ENCODE peak calls at places on chromosomes 2 and 18, in ten cellular contexts. One of them, this sample, is unnamed.

GRCh38 chr18:22703883-22704626 is 229.1 kb upstream of the RBBP8 start:
- DNase-seq in progenitor cell of endocrine pancreas: no peak
- DNase-seq in astrocyte of the spinal cord: peak; percentile 60
- DNase-seq in colonic mucosa: peak; percentile 38
- DNase-seq in AG04449: no peak
- DNase-seq in lower leg skin: no peak
- DNase-seq in GM12865: peak; percentile 56
- DNase-seq in fibroblast of mammary gland: peak; percentile 70
- DNase-seq in endothelial cell: no peak
- DNase-seq in GM06990: no peak
- DNase-seq in this sample: no peak

GRCh38 chr2:105787376-105788318 is 42.9 kb downstream of the NCK2 start:
- DNase-seq in progenitor cell of endocrine pancreas: no peak
- DNase-seq in endothelial cell: no peak
- DNase-seq in astrocyte of the spinal cord: no peak
- DNase-seq in fibroblast of mammary gland: peak; percentile 34
- DNase-seq in lower leg skin: no peak
- DNase-seq in GM06990: no peak
- DNase-seq in colonic mucosa: peak; percentile 50
- DNase-seq in GM12865: peak; percentile 83
- DNase-seq in AG04449: no peak
- DNase-seq in this sample: no peak

GRCh38 chr2:70978388-70979357 is at the start of gene ANKRD53:
- DNase-seq in astrocyte of the spinal cord: peak; percentile 13
- DNase-seq in endothelial cell: peak; percentile 62
- DNase-seq in GM06990: peak; percentile 41
- DNase-seq in lower leg skin: no peak
- DNase-seq in progenitor cell of endocrine pancreas: peak; percentile 75
- DNase-seq in fibroblast of mammary gland: peak; percentile 36
- DNase-seq in colonic mucosa: peak; percentile 36
- DNase-seq in AG04449: no peak
- DNase-seq in GM12865: no peak
- DNase-seq in this sample: peak; percentile 32

GRCh38 chr18:51196116-51196810 is 1.2 kb downstream of the MEX3C start:
- DNase-seq in colonic mucosa: peak; percentile 53
- DNase-seq in GM06990: peak; percentile 62
- DNase-seq in progenitor cell of endocrine pancreas: no peak
- DNase-seq in fibroblast of mammary gland: peak; percentile 31
- DNase-seq in lower leg skin: peak; percentile 50
- DNase-seq in astrocyte of the spinal cord: no peak
- DNase-seq in GM12865: peak; percentile 46
- DNase-seq in AG04449: no peak
- DNase-seq in endothelial cell: no peak
- DNase-seq in this sample: peak; percentile 31

GRCh38 chr2:216690451-216691209 is 4.7 kb downstream of the IGFBP5 start:
- DNase-seq in lower leg skin: no peak
- DNase-seq in colonic mucosa: no peak
- DNase-seq in endothelial cell: no peak
- DNase-seq in astrocyte of the spinal cord: no peak
- DNase-seq in GM06990: no peak
- DNase-seq in GM12865: no peak
- DNase-seq in fibroblast of mammary gland: peak; percentile 30
- DNase-seq in progenitor cell of endocrine pancreas: no peak
- DNase-seq in AG04449: peak; percentile 62
- DNase-seq in this sample: no peak

GRCh38 chr18:23888880-23889279 is 125.7 kb upstream of the TTC39C start:
- DNase-seq in astrocyte of the spinal cord: no peak
- DNase-seq in AG04449: no peak
- DNase-seq in lower leg skin: no peak
- DNase-seq in progenitor cell of endocrine pancreas: no peak
- DNase-seq in colonic mucosa: no peak
- DNase-seq in endothelial cell: no peak
- DNase-seq in GM06990: no peak
- DNase-seq in fibroblast of mammary gland: no peak
- DNase-seq in GM12865: no peak
- DNase-seq in this sample: no peak

GRCh38 chr2:227853765-227854271 is 17.6 kb upstream of the DAW1 start:
- DNase-seq in colonic mucosa: no peak
- DNase-seq in astrocyte of the spinal cord: peak; percentile 45
- DNase-seq in GM06990: no peak
- DNase-seq in fibroblast of mammary gland: peak; percentile 69
- DNase-seq in progenitor cell of endocrine pancreas: no peak
- DNase-seq in AG04449: no peak
- DNase-seq in lower leg skin: no peak
- DNase-seq in GM12865: no peak
- DNase-seq in endothelial cell: no peak
- DNase-seq in this sample: no peak

GRCh38 chr2:120834206-120834605 is 98.5 kb downstream of the GLI2 start:
- DNase-seq in GM06990: no peak
- DNase-seq in astrocyte of the spinal cord: no peak
- DNase-seq in colonic mucosa: no peak
- DNase-seq in lower leg skin: no peak
- DNase-seq in fibroblast of mammary gland: no peak
- DNase-seq in AG04449: no peak
- DNase-seq in GM12865: no peak
- DNase-seq in progenitor cell of endocrine pancreas: no peak
- DNase-seq in endothelial cell: no peak
- DNase-seq in this sample: no peak

GRCh38 chr2:107263596-107264090 is 377.7 kb upstream of the ST6GAL2 start:
- DNase-seq in fibroblast of mammary gland: no peak
- DNase-seq in colonic mucosa: no peak
- DNase-seq in astrocyte of the spinal cord: no peak
- DNase-seq in GM12865: no peak
- DNase-seq in endothelial cell: no peak
- DNase-seq in progenitor cell of endocrine pancreas: no peak
- DNase-seq in AG04449: no peak
- DNase-seq in lower leg skin: no peak
- DNase-seq in GM06990: no peak
- DNase-seq in this sample: no peak

GRCh38 chr2:16129716-16130540 is 189.6 kb downstream of the MYCN start:
- DNase-seq in endothelial cell: no peak
- DNase-seq in lower leg skin: no peak
- DNase-seq in colonic mucosa: peak; percentile 7
- DNase-seq in fibroblast of mammary gland: no peak
- DNase-seq in astrocyte of the spinal cord: no peak
- DNase-seq in progenitor cell of endocrine pancreas: no peak
- DNase-seq in GM12865: no peak
- DNase-seq in GM06990: no peak
- DNase-seq in AG04449: no peak
- DNase-seq in this sample: no peak

GRCh38 chr18:10689954-10690302 is 164.1 kb downstream of the NAPG start:
- DNase-seq in AG04449: no peak
- DNase-seq in colonic mucosa: no peak
- DNase-seq in fibroblast of mammary gland: no peak
- DNase-seq in progenitor cell of endocrine pancreas: no peak
- DNase-seq in endothelial cell: no peak
- DNase-seq in GM12865: no peak
- DNase-seq in astrocyte of the spinal cord: no peak
- DNase-seq in GM06990: no peak
- DNase-seq in lower leg skin: no peak
- DNase-seq in this sample: no peak

GRCh38 chr2:46669996-46670793 is 190.8 kb downstream of the TMEM247 start:
- DNase-seq in astrocyte of the spinal cord: peak; percentile 51
- DNase-seq in progenitor cell of endocrine pancreas: no peak
- DNase-seq in GM12865: no peak
- DNase-seq in endothelial cell: no peak
- DNase-seq in AG04449: no peak
- DNase-seq in lower leg skin: no peak
- DNase-seq in fibroblast of mammary gland: peak; percentile 66
- DNase-seq in GM06990: no peak
- DNase-seq in colonic mucosa: no peak
- DNase-seq in this sample: no peak

GRCh38 chr18:51137051-51137729 is 60.3 kb downstream of the MEX3C start:
- DNase-seq in endothelial cell: no peak
- DNase-seq in AG04449: no peak
- DNase-seq in progenitor cell of endocrine pancreas: no peak
- DNase-seq in astrocyte of the spinal cord: peak; percentile 65
- DNase-seq in colonic mucosa: no peak
- DNase-seq in GM12865: no peak
- DNase-seq in fibroblast of mammary gland: no peak
- DNase-seq in lower leg skin: no peak
- DNase-seq in GM06990: no peak
- DNase-seq in this sample: no peak

GRCh38 chr2:158968396-158969161 is at the start of gene TANC1:
- DNase-seq in GM06990: peak; percentile 79
- DNase-seq in fibroblast of mammary gland: peak; percentile 85
- DNase-seq in progenitor cell of endocrine pancreas: peak; percentile 91
- DNase-seq in endothelial cell: peak; percentile 93
- DNase-seq in astrocyte of the spinal cord: peak; percentile 94
- DNase-seq in GM12865: peak; percentile 89
- DNase-seq in colonic mucosa: peak; percentile 96
- DNase-seq in lower leg skin: peak; percentile 91
- DNase-seq in AG04449: no peak
- DNase-seq in this sample: peak; percentile 65
- TF ChIP-seq CTCF in GM06990: peak; percentile 9
- TF ChIP-seq CTCF in fibroblast of mammary gland: no peak
- TF ChIP-seq CTCF in progenitor cell of endocrine pancreas: no peak
- TF ChIP-seq CTCF in endothelial cell: no peak
- TF ChIP-seq CTCF in astrocyte of the spinal cord: no peak
- TF ChIP-seq CTCF in GM12865: no peak
- TF ChIP-seq CTCF in colonic mucosa: no peak
- TF ChIP-seq CTCF in lower leg skin: no peak
- TF ChIP-seq CTCF in AG04449: no peak
- TF ChIP-seq CTCF in this sample: no peak

GRCh38 chr2:73294239-73294638 is 891 bp upstream of the EGR4 start:
- DNase-seq in fibroblast of mammary gland: no peak
- DNase-seq in progenitor cell of endocrine pancreas: no peak
- DNase-seq in GM06990: no peak
- DNase-seq in lower leg skin: no peak
- DNase-seq in endothelial cell: no peak
- DNase-seq in AG04449: no peak
- DNase-seq in GM12865: no peak
- DNase-seq in colonic mucosa: no peak
- DNase-seq in astrocyte of the spinal cord: no peak
- DNase-seq in this sample: no peak

GRCh38 chr2:73292906-73293533 is 328 bp downstream of the EGR4 start:
- DNase-seq in endothelial cell: no peak
- DNase-seq in lower leg skin: no peak
- DNase-seq in GM12865: no peak
- DNase-seq in astrocyte of the spinal cord: no peak
- DNase-seq in GM06990: peak; percentile 32
- DNase-seq in colonic mucosa: no peak
- DNase-seq in progenitor cell of endocrine pancreas: no peak
- DNase-seq in AG04449: no peak
- DNase-seq in fibroblast of mammary gland: no peak
- DNase-seq in this sample: no peak

GRCh38 chr2:73292316-73292905 is 937 bp downstream of the EGR4 start:
- DNase-seq in GM12865: no peak
- DNase-seq in GM06990: peak; percentile 18
- DNase-seq in fibroblast of mammary gland: no peak
- DNase-seq in progenitor cell of endocrine pancreas: no peak
- DNase-seq in endothelial cell: no peak
- DNase-seq in AG04449: no peak
- DNase-seq in astrocyte of the spinal cord: no peak
- DNase-seq in colonic mucosa: no peak
- DNase-seq in lower leg skin: no peak
- DNase-seq in this sample: no peak

GRCh38 chr2:73291461-73292315 is 1.7 kb downstream of the EGR4 start:
- DNase-seq in colonic mucosa: no peak
- DNase-seq in GM12865: no peak
- DNase-seq in lower leg skin: no peak
- DNase-seq in endothelial cell: peak; percentile 54
- DNase-seq in astrocyte of the spinal cord: no peak
- DNase-seq in progenitor cell of endocrine pancreas: no peak
- DNase-seq in GM06990: no peak
- DNase-seq in AG04449: no peak
- DNase-seq in fibroblast of mammary gland: no peak
- DNase-seq in this sample: no peak

DNA sequence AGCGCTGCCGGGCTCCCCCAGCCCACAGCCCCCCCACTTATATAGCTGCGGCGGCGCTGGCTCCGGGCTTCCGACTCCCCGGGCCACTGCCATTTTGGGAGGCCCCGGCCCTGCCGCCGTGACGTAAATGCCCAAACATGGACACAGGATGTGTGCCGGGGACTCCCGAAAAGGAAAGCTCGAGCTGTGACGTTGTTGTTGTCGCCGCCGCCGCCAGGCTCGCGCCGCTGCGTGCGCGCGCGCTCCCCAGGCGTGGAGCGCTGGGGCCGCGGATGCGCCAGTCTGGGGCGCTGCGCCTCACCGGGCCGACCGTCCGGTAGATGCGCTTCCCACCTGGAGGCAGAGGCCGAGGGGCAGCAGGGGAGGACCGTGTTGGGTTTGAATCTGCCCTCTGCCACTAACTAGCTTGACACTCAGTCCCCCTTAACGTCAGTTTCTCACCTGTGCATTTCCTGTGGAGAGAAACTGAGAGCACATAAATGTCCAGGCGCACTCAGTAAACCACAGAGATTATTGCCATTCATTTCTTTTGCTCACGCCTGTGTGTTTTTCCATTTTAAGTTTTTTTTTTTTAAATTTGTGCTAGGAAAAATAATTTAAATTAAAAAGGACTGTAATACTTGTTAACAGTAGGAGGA is at the start of gene EGR4:
- DNase-seq in progenitor cell of endocrine pancreas: peak; percentile 43
- DNase-seq in endothelial cell: peak; percentile 58
- DNase-seq in GM12865: peak; percentile 92
- DNase-seq in GM06990: peak; percentile 88
- DNase-seq in fibroblast of mammary gland: peak; percentile 68
- DNase-seq in lower leg skin: no peak
- DNase-seq in AG04449: no peak
- DNase-seq in astrocyte of the spinal cord: peak; percentile 35
- DNase-seq in colonic mucosa: peak; percentile 45
- DNase-seq in this sample: no peak
- TF ChIP-seq CTCF in progenitor cell of endocrine pancreas: no peak
- TF ChIP-seq CTCF in endothelial cell: no peak
- TF ChIP-seq CTCF in GM12865: no peak
- TF ChIP-seq CTCF in GM06990: peak; percentile 6
- TF ChIP-seq CTCF in fibroblast of mammary gland: no peak
- TF ChIP-seq CTCF in lower leg skin: no peak
- TF ChIP-seq CTCF in AG04449: no peak
- TF ChIP-seq CTCF in astrocyte of the spinal cord: no peak
- TF ChIP-seq CTCF in colonic mucosa: no peak
- TF ChIP-seq CTCF in this sample: no peak

DNA sequence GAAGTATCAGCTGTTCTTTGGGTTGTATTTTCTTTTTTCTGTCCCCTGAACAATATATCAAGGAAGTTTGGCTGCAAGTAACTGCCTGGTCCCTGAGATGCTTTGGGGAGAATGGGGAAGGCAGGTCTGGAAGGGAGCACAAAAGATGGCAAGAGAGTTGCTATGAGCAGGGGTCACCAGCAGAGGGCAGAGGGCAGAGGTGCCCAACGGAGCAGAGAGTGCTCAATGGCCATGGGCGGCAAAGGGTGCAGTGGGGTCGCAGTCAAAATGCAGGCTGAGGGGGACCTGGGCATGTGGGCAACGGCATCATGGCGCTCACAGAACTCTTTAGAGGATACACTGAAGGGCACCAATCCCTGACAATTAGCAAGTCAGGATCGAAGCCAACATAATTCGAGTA is 107.7 kb upstream of the ATP8B1 start:
- DNase-seq in fibroblast of mammary gland: no peak
- DNase-seq in colonic mucosa: peak; percentile 36
- DNase-seq in astrocyte of the spinal cord: no peak
- DNase-seq in GM06990: no peak
- DNase-seq in progenitor cell of endocrine pancreas: no peak
- DNase-seq in lower leg skin: no peak
- DNase-seq in GM12865: peak; percentile 20
- DNase-seq in endothelial cell: peak; percentile 28
- DNase-seq in AG04449: no peak
- DNase-seq in this sample: no peak
- TF ChIP-seq CTCF in fibroblast of mammary gland: peak; percentile 48
- TF ChIP-seq CTCF in colonic mucosa: no peak
- TF ChIP-seq CTCF in astrocyte of the spinal cord: peak; percentile 49
- TF ChIP-seq CTCF in GM06990: peak; percentile 72
- TF ChIP-seq CTCF in progenitor cell of endocrine pancreas: peak; percentile 28
- TF ChIP-seq CTCF in lower leg skin: no peak
- TF ChIP-seq CTCF in GM12865: peak; percentile 63
- TF ChIP-seq CTCF in endothelial cell: peak; percentile 34
- TF ChIP-seq CTCF in AG04449: peak; percentile 11
- TF ChIP-seq CTCF in this sample: no peak

GRCh38 chr18:12086677-12087482 is 6.8 kb upstream of the ANKRD62 start:
- DNase-seq in colonic mucosa: no peak
- DNase-seq in AG04449: no peak
- DNase-seq in GM12865: no peak
- DNase-seq in lower leg skin: no peak
- DNase-seq in progenitor cell of endocrine pancreas: no peak
- DNase-seq in GM06990: no peak
- DNase-seq in fibroblast of mammary gland: no peak
- DNase-seq in astrocyte of the spinal cord: no peak
- DNase-seq in endothelial cell: no peak
- DNase-seq in this sample: no peak
- TF ChIP-seq CTCF in colonic mucosa: no peak
- TF ChIP-seq CTCF in AG04449: no peak
- TF ChIP-seq CTCF in GM12865: no peak
- TF ChIP-seq CTCF in lower leg skin: no peak
- TF ChIP-seq CTCF in progenitor cell of endocrine pancreas: no peak
- TF ChIP-seq CTCF in GM06990: no peak
- TF ChIP-seq CTCF in fibroblast of mammary gland: no peak
- TF ChIP-seq CTCF in astrocyte of the spinal cord: no peak
- TF ChIP-seq CTCF in endothelial cell: no peak
- TF ChIP-seq CTCF in this sample: no peak